ENCODE peak calls at places on chromosomes 13 and 19, in seven cellular contexts. L is adrenal gland, Y is SK-N-SH, U is stomach, H is dorsolateral prefrontal cortex, K is astrocyte of the spinal cord, A is upper lobe of right lung. Q is an unnamed sample.

GRCh38 chr13:90717451-90717936 is 630.0 kb upstream of the MIR17HG start:
- DNase-seq in U (no peak), L (peak), K (peak), H (no peak), A (no peak), Y (no peak), Q (peak)

GRCh38 chr19:54231077-54231931 is 8.5 kb upstream of the LILRB3 start:
- DNase-seq in U (peak), A (peak), Y (peak), H (peak), L (peak), K (peak), Q (peak)

GRCh38 chr13:106882222-106882621 is 314.3 kb upstream of the ARGLU1 start:
- DNase-seq in H (no peak), K (no peak), U (no peak), Y (no peak), L (no peak), A (no peak), Q (no peak)

GRCh38 chr19:51421229-51422052 is 4.0 kb upstream of the SIGLEC10 start:
- DNase-seq in L (no peak), A (no peak), H (no peak), Y (no peak), U (no peak), K (no peak), Q (no peak)

GRCh38 chr13:62626771-62627170 is 1211.1 kb upstream of the PCDH20 start:
- DNase-seq in A (no peak), H (no peak), U (no peak), Y (no peak), K (no peak), L (no peak), Q (no peak)

GRCh38 chr19:44430956-44431355 is 17.3 kb downstream of the ZNF229 start:
- DNase-seq in U (no peak), Y (no peak), K (no peak), A (no peak), L (no peak), H (no peak), Q (no peak)

GRCh38 chr13:110774051-110774450 is 60.6 kb downstream of the ING1 start:
- DNase-seq in H (no peak), Y (no peak), U (no peak), A (no peak), L (no peak), K (no peak), Q (no peak)

GRCh38 chr19:42288881-42289555 is 12.9 kb upstream of the PRR19 start:
- DNase-seq in H (no peak), Y (no peak), L (no peak), U (no peak), A (no peak), K (no peak), Q (no peak)

GRCh38 chr13:80030491-80030890 is 310.4 kb downstream of the SPRY2 start:
- DNase-seq in Y (no peak), H (no peak), A (peak), K (no peak), U (no peak), L (peak), Q (no peak)

GRCh38 chr13:40132249-40132648 is 476.8 kb downstream of the COG6 start:
- DNase-seq in L (no peak), U (no peak), A (no peak), K (no peak), H (no peak), Y (no peak), Q (no peak)

GRCh38 chr19:7272856-7273578 is 21.2 kb downstream of the INSR start:
- DNase-seq in L (no peak), U (no peak), K (no peak), H (no peak), A (no peak), Y (no peak), Q (no peak)

GRCh38 chr19:50357178-50358100 is 8.0 kb downstream of the NAPSA start:
- DNase-seq in L (peak), U (peak), Y (peak), A (peak), H (peak), K (peak), Q (peak)

GRCh38 chr19:4390017-4390861 is 10.1 kb downstream of the SH3GL1 start:
- DNase-seq in H (no peak), K (peak), A (no peak), U (no peak), Y (no peak), L (peak), Q (peak)

GRCh38 chr19:6113616-6114188 is 3.4 kb upstream of the RFX2 start:
- DNase-seq in K (no peak), L (no peak), A (no peak), Y (no peak), H (no peak), U (peak), Q (no peak)

GRCh38 chr13:42255854-42256253 is 16.1 kb upstream of the AKAP11 start:
- DNase-seq in H (no peak), U (no peak), K (no peak), Y (no peak), A (no peak), L (no peak), Q (no peak)

GRCh38 chr19:13051581-13052165 is 51.0 kb downstream of the LYL1 start:
- DNase-seq in L (no peak), U (peak), Y (no peak), H (no peak), A (peak), K (peak), Q (peak)

GRCh38 chr19:42091300-42092266 is 15.6 kb downstream of the ZNF574 start:
- DNase-seq in U (peak), K (no peak), Y (peak), A (no peak), H (no peak), L (peak), Q (no peak)

GRCh38 chr19:33194884-33195710 is 967 bp downstream of the LRP3 start:
- DNase-seq in K (peak), L (peak), Y (peak), A (peak), U (peak), H (no peak), Q (peak)

GRCh38 chr19:5074830-5075394 is 106.0 kb downstream of the KDM4B start:
- DNase-seq in K (no peak), U (no peak), Y (no peak), L (no peak), H (no peak), A (no peak), Q (no peak)

GRCh38 chr19:2015611-2015950 is at the start of gene BTBD2:
- DNase-seq in U (peak), A (no peak), L (peak), H (no peak), Y (peak), K (peak), Q (peak)

GRCh38 chr13:33446821-33447481 is 161.4 kb upstream of the STARD13 start:
- DNase-seq in H (no peak), K (no peak), A (no peak), Y (no peak), L (no peak), U (peak), Q (peak)

GRCh38 chr13:33445476-33445875 is 159.9 kb upstream of the STARD13 start:
- DNase-seq in Y (no peak), U (no peak), H (no peak), A (no peak), L (no peak), K (no peak), Q (no peak)

GRCh38 chr13:33435207-33435606 is 149.7 kb upstream of the STARD13 start:
- DNase-seq in K (no peak), Y (no peak), A (no peak), U (no peak), H (no peak), L (no peak), Q (no peak)

GRCh38 chr13:33445024-33445423 is 159.5 kb upstream of the STARD13 start:
- DNase-seq in U (no peak), A (no peak), Y (no peak), K (no peak), H (no peak), L (no peak), Q (no peak)

DNA sequence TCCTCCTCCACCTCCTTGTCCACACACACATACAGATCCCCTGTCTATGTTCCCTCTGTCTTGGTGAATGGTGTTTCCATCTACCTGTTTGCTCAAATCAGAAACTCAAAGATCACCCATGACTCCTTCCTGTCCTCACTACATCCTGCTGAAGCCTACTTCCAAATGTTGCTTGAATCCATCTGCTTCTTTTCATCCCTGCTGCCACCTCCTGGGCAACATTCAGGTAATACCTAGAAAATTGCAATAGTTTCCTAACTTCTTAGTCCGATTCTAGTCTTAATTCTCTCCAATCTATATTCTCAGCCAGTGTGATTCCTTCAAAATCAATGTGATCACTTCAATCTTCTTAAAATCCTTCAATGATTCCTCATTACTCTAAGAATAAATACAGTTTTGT is 155.5 kb upstream of the STARD13 start:
- DNase-seq in A (no peak), L (peak), H (no peak), Y (peak), U (peak), K (peak), Q (peak)
- TF ChIP-seq CTCF in A (peak), L (peak), H (no peak), Y (peak), U (no peak), K (peak), Q (peak)

DNA sequence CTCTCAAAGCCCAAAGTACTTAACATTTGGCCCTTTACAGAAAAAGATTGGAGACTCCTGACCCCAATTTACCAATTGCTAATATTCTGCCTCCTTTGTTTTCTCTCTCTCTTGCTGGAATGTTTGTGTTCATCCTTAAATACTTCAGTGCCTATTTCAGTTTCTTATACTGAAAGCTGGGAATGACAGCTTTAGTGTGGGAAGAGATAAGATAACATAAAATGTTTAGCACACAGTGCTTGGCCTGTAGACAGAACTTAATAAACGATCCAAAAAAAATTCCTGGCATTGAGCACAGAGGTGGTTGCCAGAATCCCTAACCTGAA is 3.0 kb upstream of the PLEKHF1 start:
- DNase-seq in H (no peak), A (no peak), U (no peak), Y (no peak), K (no peak), L (no peak), Q (no peak)
- H3K4me3 ChIP-seq in H (no peak), A (no peak), U (no peak), Y (peak), K (no peak), L (no peak), Q (peak)

GRCh38 chr13:43895940-43896339 is 16.2 kb downstream of the LACC1 start:
- DNase-seq in H (no peak), K (no peak), U (no peak), Y (no peak), A (no peak), L (no peak), Q (peak)

DNA sequence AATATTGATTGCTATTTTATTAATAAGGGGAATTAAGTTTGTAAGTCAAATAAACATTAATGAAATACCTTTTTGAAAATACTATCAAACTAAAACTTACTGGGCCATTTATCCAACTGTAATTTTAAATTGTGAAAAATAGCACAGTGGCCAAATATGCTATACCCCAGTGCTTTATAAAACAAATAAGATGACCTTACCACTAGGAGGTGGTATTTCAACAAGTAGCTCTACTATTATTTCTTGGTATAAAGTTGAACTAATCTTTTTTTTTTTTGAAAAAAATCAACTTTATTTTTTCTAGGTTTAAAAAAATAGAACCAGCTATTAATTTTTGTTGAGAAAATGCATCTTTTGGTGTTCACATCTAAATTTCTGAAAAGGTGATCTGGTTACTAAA is 14.7 kb downstream of the LACC1 start:
- DNase-seq in A (no peak), Y (no peak), L (no peak), U (no peak), H (no peak), K (no peak), Q (no peak)
- TF ChIP-seq CTCF in A (peak), Y (peak), L (no peak), U (no peak), H (peak), K (peak), Q (no peak)

GRCh38 chr19:18397242-18398202 is at the start of gene LRRC25:
- DNase-seq in K (no peak), L (no peak), H (no peak), Y (peak), A (peak), U (no peak), Q (no peak)
- H3K4me3 ChIP-seq in K (no peak), L (no peak), H (no peak), Y (no peak), A (peak), U (peak), Q (no peak)

DNA sequence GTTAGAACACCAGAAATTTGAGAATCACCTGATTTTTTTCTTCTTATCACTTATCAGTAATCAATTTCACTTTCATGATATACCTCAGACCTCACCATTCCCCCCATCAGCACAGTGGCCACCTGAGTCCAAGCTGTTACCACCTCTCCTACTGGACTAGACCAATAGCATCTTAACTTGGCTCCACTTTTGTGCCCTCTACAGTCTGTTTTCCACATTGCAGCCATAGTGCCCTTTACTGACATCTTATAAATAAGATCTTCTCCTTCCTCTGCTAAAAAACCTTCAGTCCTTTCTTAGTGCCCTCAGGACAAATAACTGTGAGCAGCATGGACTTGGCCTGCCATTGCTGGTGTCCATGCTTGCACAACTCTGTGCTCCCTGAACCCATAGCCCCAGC is 380.7 kb downstream of the LMO7 start:
- DNase-seq in L (peak), U (no peak), H (no peak), A (peak), K (peak), Y (peak), Q (peak)
- TF ChIP-seq CTCF in L (peak), U (peak), H (no peak), A (peak), K (peak), Y (peak), Q (peak)

GRCh38 chr13:98144501-98145350 is 1.8 kb downstream of the FARP1 start:
- DNase-seq in U (no peak), H (no peak), A (no peak), L (peak), Y (peak), K (peak), Q (peak)

GRCh38 chr13:98143157-98143553 is 261 bp downstream of the FARP1 start:
- DNase-seq in U (no peak), L (peak), Y (peak), A (peak), K (no peak), H (no peak), Q (no peak)

GRCh38 chr13:98141938-98142426 is 912 bp upstream of the FARP1 start:
- DNase-seq in L (peak), K (no peak), U (peak), A (no peak), Y (peak), H (no peak), Q (no peak)

GRCh38 chr13:98142427-98143156 is at the start of gene FARP1:
- DNase-seq in Y (peak), K (peak), H (no peak), L (peak), U (peak), A (peak), Q (peak)

GRCh38 chr13:98143601-98144500 is 957 bp downstream of the FARP1 start:
- DNase-seq in L (peak), U (no peak), Y (peak), K (peak), H (no peak), A (peak), Q (peak)
- H3K4me3 ChIP-seq in L (peak), U (peak), Y (peak), K (peak), H (peak), A (peak), Q (peak)

GRCh38 chr13:49777746-49778614 is 14.5 kb downstream of the KPNA3 start:
- DNase-seq in K (no peak), A (no peak), U (no peak), Y (no peak), L (no peak), H (no peak), Q (no peak)

GRCh38 chr13:49772828-49773227 is 19.7 kb downstream of the KPNA3 start:
- DNase-seq in K (no peak), U (no peak), H (no peak), Y (no peak), A (no peak), L (no peak), Q (no peak)

GRCh38 chr13:49779721-49780120 is 12.8 kb downstream of the KPNA3 start:
- DNase-seq in H (no peak), U (no peak), K (no peak), L (no peak), A (no peak), Y (no peak), Q (no peak)

GRCh38 chr13:49774376-49775005 is 18.0 kb downstream of the KPNA3 start:
- DNase-seq in K (no peak), L (no peak), H (no peak), A (no peak), Y (no peak), U (no peak), Q (no peak)

GRCh38 chr13:49776871-49777270 is 15.6 kb downstream of the KPNA3 start:
- DNase-seq in A (no peak), H (no peak), U (no peak), L (no peak), Y (no peak), K (no peak), Q (no peak)
- TF ChIP-seq CTCF in A (no peak), H (no peak), U (no peak), L (no peak), Y (no peak), K (no peak), Q (no peak)

GRCh38 chr19:48695743-48696352 is at the start of gene FUT2:
- DNase-seq in L (no peak), H (no peak), U (peak), K (no peak), Y (no peak), A (no peak), Q (no peak)
- H3K4me3 ChIP-seq in L (no peak), H (peak), U (peak), K (no peak), Y (no peak), A (peak), Q (peak)

DNA sequence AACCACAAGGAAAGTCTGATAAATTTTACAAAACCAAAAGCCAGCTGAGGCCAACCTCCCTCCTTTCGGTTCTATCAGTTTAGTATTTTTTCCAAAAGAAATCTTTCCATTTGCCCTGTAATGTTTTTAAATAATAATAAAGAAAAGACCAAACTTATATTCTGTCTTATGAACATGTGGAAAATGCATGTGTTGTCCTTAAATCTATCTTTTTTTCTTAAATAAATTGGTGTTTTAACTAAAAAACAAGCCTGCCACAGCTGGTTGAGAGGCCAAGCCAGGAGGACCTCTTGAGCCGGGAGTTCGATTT is 113.6 kb downstream of the SACS start:
- DNase-seq in Y (no peak), H (no peak), U (no peak), K (no peak), A (no peak), L (no peak), Q (no peak)
- TF ChIP-seq CTCF in Y (no peak), H (no peak), U (no peak), K (no peak), A (no peak), L (no peak), Q (no peak)